ENCODE peak calls at places on chromosome 1, in five cellular contexts. Q is SK-N-SH, D is suprapubic skin, K is stomach, X is upper lobe of left lung. H is an unnamed sample.

GRCh38 chr1:105652109-105652508 is 1404.4 kb upstream of the PRMT6 start:
- DNase-seq in Q (no peak), D (no peak), K (no peak), X (no peak), H (no peak)

GRCh38 chr1:86773331-86774288 is 69.2 kb downstream of the SH3GLB1 start:
- DNase-seq in Q (no peak), D (no peak), K (no peak), X (no peak), H (no peak)

GRCh38 chr1:206979379-206980043 is 9.3 kb upstream of the FCAMR start:
- DNase-seq in Q (no peak), D (no peak), K (no peak), X (peak), H (no peak)

GRCh38 chr1:14996133-14997050 is 157.2 kb upstream of the TMEM51 start:
- DNase-seq in Q (peak), D (no peak), K (no peak), X (no peak), H (no peak)

GRCh38 chr1:175373786-175374623 is 181.4 kb upstream of the KIAA0040 start:
- DNase-seq in Q (peak), D (no peak), K (no peak), X (no peak), H (no peak)

GRCh38 chr1:156608981-156609380 is 7.7 kb upstream of the GPATCH4 start:
- DNase-seq in Q (peak), D (no peak), K (peak), X (no peak), H (peak)

GRCh38 chr1:25520446-25521061 is 22.9 kb upstream of the LDLRAP1 start:
- DNase-seq in Q (peak), D (peak), K (peak), X (peak), H (peak)

GRCh38 chr1:178096421-178096820 is 2.5 kb downstream of the RASAL2 start:
- DNase-seq in Q (no peak), D (no peak), K (no peak), X (no peak), H (no peak)

GRCh38 chr1:234069760-234070159 is 165.3 kb downstream of the SLC35F3 start:
- DNase-seq in Q (no peak), D (no peak), K (no peak), X (no peak), H (no peak)

GRCh38 chr1:109214695-109215623 is 1.2 kb downstream of the SARS1 start:
- DNase-seq in Q (peak), D (no peak), K (peak), X (peak), H (peak)

GRCh38 chr1:47881505-47882442 is 115.4 kb downstream of the TRABD2B start:
- DNase-seq in Q (peak), D (no peak), K (no peak), X (no peak), H (no peak)

GRCh38 chr1:36620142-36620541 is 137.4 kb upstream of the CSF3R start:
- DNase-seq in Q (no peak), D (no peak), K (no peak), X (no peak), H (no peak)

GRCh38 chr1:151980287-151981177 is 13.1 kb downstream of the S100A10 start:
- DNase-seq in Q (no peak), D (no peak), K (no peak), X (no peak), H (peak)

DNA sequence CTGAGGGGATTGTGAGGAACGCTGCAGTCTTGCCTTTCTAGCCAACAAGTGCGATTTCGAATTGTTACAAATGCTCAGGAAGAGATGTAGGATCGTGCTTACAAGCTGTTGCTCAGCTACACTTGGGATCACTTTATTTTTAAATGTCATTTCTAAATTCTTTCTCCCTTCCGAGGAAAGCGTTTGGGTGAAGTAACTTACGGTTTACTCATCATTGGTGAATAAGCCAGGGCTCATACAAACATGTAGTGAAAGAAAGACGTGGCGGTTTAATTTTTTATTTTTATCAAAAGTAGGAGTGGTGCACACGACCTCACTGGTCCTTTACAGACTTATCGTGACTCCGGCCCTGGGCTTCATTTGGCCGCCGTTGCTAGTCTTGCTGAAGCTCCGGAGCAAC is 386.6 kb downstream of the KIF26B start:
- DNase-seq in Q (no peak), D (no peak), K (no peak), X (no peak), H (no peak)
- TF ChIP-seq EP300 in Q (no peak), D (no peak), K (no peak), X (no peak), H (no peak)

GRCh38 chr1:34115233-34115632 is 49.8 kb downstream of the CSMD2 start:
- DNase-seq in Q (no peak), D (no peak), K (no peak), X (no peak), H (no peak)

GRCh38 chr1:34113887-34114286 is 51.1 kb downstream of the CSMD2 start:
- DNase-seq in Q (peak), D (no peak), K (no peak), X (no peak), H (no peak)

GRCh38 chr1:34108711-34109110 is 56.3 kb downstream of the CSMD2 start:
- DNase-seq in Q (no peak), D (no peak), K (no peak), X (no peak), H (no peak)

GRCh38 chr1:34108269-34108668 is 56.8 kb downstream of the CSMD2 start:
- DNase-seq in Q (no peak), D (no peak), K (no peak), X (no peak), H (no peak)

DNA sequence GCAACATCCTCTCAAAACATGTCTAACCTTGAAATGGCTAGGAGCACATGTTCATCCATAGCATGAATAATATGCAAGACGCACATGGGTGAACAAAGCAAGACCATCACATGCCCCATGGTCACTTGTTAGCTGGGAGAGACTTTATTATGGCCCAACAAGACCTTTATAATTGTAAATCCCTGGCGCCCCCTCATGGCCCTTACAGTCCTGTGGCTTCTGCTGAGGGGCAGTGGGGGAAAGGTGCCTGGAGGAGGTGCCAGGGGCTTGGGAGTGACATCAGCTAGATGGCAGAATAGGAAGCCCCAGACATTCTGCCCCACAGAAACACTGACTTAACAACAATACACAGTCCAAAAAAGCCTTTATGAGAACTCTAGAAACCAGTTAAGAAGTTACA is 51.7 kb downstream of the CSMD2 start:
- DNase-seq in Q (no peak), D (no peak), K (no peak), X (no peak), H (no peak)
- TF ChIP-seq CTCF in Q (no peak), D (no peak), K (no peak), X (no peak), H (no peak)

DNA sequence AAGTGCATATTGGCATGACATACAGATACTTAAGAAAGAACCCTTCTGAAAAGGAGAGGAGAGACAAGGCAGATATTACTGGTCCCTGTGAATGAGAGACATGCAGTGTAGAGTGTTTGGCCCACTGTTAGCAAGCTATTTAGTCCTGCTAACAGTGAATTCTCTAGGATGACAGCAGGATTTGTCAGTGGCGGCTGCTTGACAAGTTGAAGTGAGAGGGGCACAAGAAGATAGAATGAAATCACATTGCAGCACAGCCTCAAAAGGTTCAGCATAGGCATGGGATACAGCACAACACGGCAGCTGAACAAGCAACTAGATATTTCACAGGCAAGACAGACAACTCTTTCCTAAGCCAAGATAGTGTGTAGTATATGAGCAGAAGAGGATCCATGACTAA is 407.9 kb downstream of the PLA2G4A start:
- DNase-seq in Q (no peak), D (no peak), K (no peak), X (no peak), H (no peak)
- TF ChIP-seq EP300 in Q (no peak), D (no peak), K (no peak), X (no peak), H (no peak)

GRCh38 chr1:201882665-201883132 is 6.0 kb upstream of the SHISA4 start:
- DNase-seq in Q (no peak), D (no peak), K (no peak), X (peak), H (no peak)
- TF ChIP-seq CTCF in Q (peak), D (no peak), K (no peak), X (no peak), H (no peak)

GRCh38 chr1:236532850-236533249 is 9.1 kb downstream of the LGALS8 start:
- DNase-seq in Q (no peak), D (no peak), K (no peak), X (no peak), H (no peak)
- TF ChIP-seq EP300 in Q (no peak), D (no peak), K (no peak), X (no peak), H (no peak)

H was measured in transverse colon.